ENCODE peak calls at places on chromosomes 7 and 10, in ten cellular contexts. F is GM13976; G is epithelial cell of esophagus; O is astrocyte of the cerebellum; C is naive thymus-derived CD8-positive, alpha-beta T cell; S is activated naive CD4-positive, alpha-beta T cell treated with anti-CD3 and anti-CD28 coated beads, Interleukin-2, amount 10 ng/mL, durations not matched to agents 7 days and 5 days; D is AG10803; J is T-helper 1 cell; X is Right ventricle myocardium superior; A is EL. Y is an unnamed sample.

GRCh38 chr7:54878339-54878738 is 119.3 kb upstream of the SEC61G start:
- DNase-seq in F (no peak), G (no peak), O (no peak), C (no peak), S (no peak), D (no peak), J (no peak), X (no peak), A (no peak), Y (no peak)

GRCh38 chr7:105819559-105819958 is 56.8 kb downstream of the ATXN7L1 start:
- DNase-seq in F (no peak), G (no peak), O (no peak), C (no peak), S (no peak), D (no peak), J (no peak), X (no peak), A (no peak), Y (no peak)

GRCh38 chr10:15144788-15145187 is 23.7 kb downstream of the NMT2 start:
- DNase-seq in F (no peak), G (no peak), O (no peak), C (no peak), S (no peak), D (no peak), J (no peak), X (no peak), A (peak; percentile 67), Y (no peak)

GRCh38 chr7:150388709-150389531 is 9.8 kb downstream of the ZNF775 start:
- DNase-seq in F (no peak), G (peak; percentile 16), O (peak; percentile 56), C (no peak), S (no peak), D (peak; percentile 78), J (no peak), X (peak; percentile 86), A (no peak), Y (peak; percentile 87)

GRCh38 chr10:21535494-21535818 is 1.4 kb downstream of the MLLT10 start:
- DNase-seq in F (no peak), G (no peak), O (no peak), C (no peak), S (no peak), D (no peak), J (no peak), X (no peak), A (peak; percentile 18), Y (no peak)

GRCh38 chr10:43866712-43867111 is 218.0 kb upstream of the ZNF32 start:
- DNase-seq in F (no peak), G (no peak), O (no peak), C (no peak), S (no peak), D (no peak), J (no peak), X (no peak), A (no peak), Y (no peak)

GRCh38 chr10:104038958-104039752 is 46.5 kb downstream of the COL17A1 start:
- DNase-seq in F (peak; percentile 11), G (no peak), O (no peak), C (no peak), S (no peak), D (no peak), J (no peak), X (no peak), A (no peak), Y (no peak)

GRCh38 chr7:148700693-148701092 is 2.0 kb downstream of the CUL1 start:
- DNase-seq in F (no peak), G (peak; percentile 64), O (peak; percentile 27), C (no peak), S (peak; percentile 66), D (peak; percentile 44), J (peak; percentile 33), X (no peak), A (peak; percentile 54), Y (peak; percentile 73)

GRCh38 chr10:71771821-71772617 is 1.3 kb downstream of the VSIR start:
- DNase-seq in F (no peak), G (peak; percentile 42), O (no peak), C (no peak), S (peak; percentile 57), D (peak; percentile 78), J (no peak), X (peak; percentile 85), A (peak; percentile 82), Y (no peak)

GRCh38 chr7:14841850-14842249 is 60.7 kb downstream of the DGKB start:
- DNase-seq in F (no peak), G (peak; percentile 10), O (no peak), C (no peak), S (no peak), D (peak; percentile 62), J (no peak), X (no peak), A (peak; percentile 42), Y (no peak)

GRCh38 chr7:130461256-130461655 is 20.4 kb upstream of the CEP41 start:
- DNase-seq in F (no peak), G (no peak), O (no peak), C (no peak), S (no peak), D (peak; percentile 87), J (no peak), X (no peak), A (peak; percentile 5), Y (no peak)

Y was measured in left kidney.